ENCODE peak calls at places on chromosome 7, in five cellular contexts. K is H54, A is GM12878, T is HepG2, X is suprapubic skin. E is an unnamed sample.

GRCh38 chr7:90603346-90603745 is 7.2 kb downstream of the CDK14 start:
- DNase-seq in K (no peak), T (no peak), X (no peak), A (no peak), E (no peak)

GRCh38 chr7:36284470-36284869 is 105.2 kb upstream of the ANLN start:
- DNase-seq in T (no peak), X (no peak), K (no peak), A (no peak), E (no peak)

GRCh38 chr7:132508724-132509348 is 67.4 kb downstream of the PLXNA4 start:
- DNase-seq in K (no peak), A (no peak), T (no peak), X (no peak), E (no peak)

GRCh38 chr7:42164946-42165345 is 72.1 kb downstream of the GLI3 start:
- DNase-seq in X (no peak), K (no peak), A (no peak), T (no peak), E (no peak)

GRCh38 chr7:100887186-100887954 is 2.1 kb downstream of the UFSP1 start:
- DNase-seq in T (no peak), X (no peak), K (no peak), A (peak), E (peak)

GRCh38 chr7:18425227-18425626 is 70.3 kb upstream of the HDAC9 start:
- DNase-seq in T (no peak), A (no peak), X (no peak), K (no peak), E (no peak)

GRCh38 chr7:805261-805660 is 27.0 kb upstream of the SUN1 start:
- DNase-seq in T (no peak), K (no peak), X (no peak), A (no peak), E (no peak)

GRCh38 chr7:18693401-18693800 is 197.9 kb downstream of the HDAC9 start:
- DNase-seq in K (peak), A (no peak), X (no peak), T (no peak), E (no peak)

GRCh38 chr7:158586499-158587191 is 978 bp downstream of the PTPRN2 start:
- DNase-seq in X (no peak), K (no peak), A (no peak), T (no peak), E (no peak)

GRCh38 chr7:11969627-11970026 is 137.6 kb upstream of the THSD7A start:
- DNase-seq in K (no peak), T (no peak), A (no peak), X (no peak), E (no peak)

GRCh38 chr7:13279854-13280435 is 592.5 kb downstream of the ARL4A start:
- DNase-seq in A (no peak), K (peak), T (peak), X (no peak), E (peak)

GRCh38 chr7:77995717-77996116 is 197.1 kb downstream of the PHTF2 start:
- DNase-seq in K (no peak), T (peak), X (no peak), A (no peak), E (no peak)

GRCh38 chr7:69677905-69678793 is 79.9 kb downstream of the AUTS2 start:
- DNase-seq in T (no peak), K (no peak), A (no peak), X (no peak), E (no peak)

GRCh38 chr7:12893292-12893691 is 205.9 kb downstream of the ARL4A start:
- DNase-seq in X (no peak), T (no peak), K (no peak), A (no peak), E (no peak)

GRCh38 chr7:36527549-36527913 is 137.9 kb downstream of the ANLN start:
- DNase-seq in K (no peak), X (no peak), T (no peak), A (no peak), E (no peak)

GRCh38 chr7:107559864-107560263 is 3.9 kb downstream of the COG5 start:
- DNase-seq in K (peak), A (no peak), T (no peak), X (no peak), E (peak)

DNA sequence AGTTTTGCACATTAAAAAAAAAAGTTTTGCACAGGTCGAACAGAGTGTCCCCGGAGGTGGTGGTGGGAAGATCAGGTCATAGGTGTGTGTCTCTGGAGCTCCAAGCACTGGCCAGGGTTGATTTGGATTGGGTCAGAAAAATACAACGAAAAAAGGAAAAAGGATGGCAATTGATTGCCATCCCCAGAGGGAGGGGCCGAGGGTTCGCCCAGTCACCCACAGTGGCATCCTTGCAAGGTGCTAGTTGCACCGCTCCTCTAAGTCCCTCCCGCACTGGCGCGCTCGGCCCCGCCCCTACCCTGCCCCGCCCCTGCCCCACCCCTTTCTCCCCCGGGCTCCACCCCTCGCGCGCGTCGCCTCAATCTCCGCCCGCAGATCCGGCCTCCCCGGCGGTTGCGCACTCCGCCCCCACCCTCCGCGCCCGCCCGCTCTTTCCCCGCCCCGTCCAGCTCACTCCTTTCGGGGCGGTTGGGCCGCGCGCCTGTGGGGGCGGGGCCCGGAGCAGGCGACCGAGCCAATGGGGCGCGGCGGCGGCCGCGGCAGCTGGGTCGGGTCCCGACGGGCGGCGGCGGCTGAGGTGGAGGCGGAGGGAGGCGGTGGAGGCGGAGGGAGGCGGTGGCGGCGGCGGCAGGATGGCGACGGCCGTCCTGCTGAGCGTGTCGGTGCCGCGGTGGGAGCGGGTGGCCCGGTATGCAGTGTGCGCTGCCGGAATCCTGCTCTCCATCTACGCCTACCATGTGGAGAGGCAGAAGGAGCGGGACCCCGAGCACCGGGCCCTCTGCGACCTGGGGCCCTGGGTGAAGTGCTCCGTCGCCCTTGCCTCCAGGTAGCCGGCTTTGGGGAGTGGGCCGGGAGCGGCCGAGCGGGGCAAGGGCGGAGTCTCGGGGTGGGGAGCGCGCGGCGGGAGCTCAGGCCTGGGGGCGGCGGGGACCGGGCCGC is 31.5 kb upstream of the ERV3-1 start:
- DNase-seq in K (peak), X (peak), T (peak), A (peak), E (peak)
- TF ChIP-seq POLR2A in K (peak), X (no peak), T (peak), A (peak), E (no peak)

GRCh38 chr7:150594817-150595216 is 27.6 kb downstream of the GIMAP4 start:
- DNase-seq in T (no peak), X (no peak), K (no peak), A (no peak), E (no peak)
- TF ChIP-seq POLR2A in T (no peak), X (no peak), K (no peak), A (no peak), E (no peak)

DNA sequence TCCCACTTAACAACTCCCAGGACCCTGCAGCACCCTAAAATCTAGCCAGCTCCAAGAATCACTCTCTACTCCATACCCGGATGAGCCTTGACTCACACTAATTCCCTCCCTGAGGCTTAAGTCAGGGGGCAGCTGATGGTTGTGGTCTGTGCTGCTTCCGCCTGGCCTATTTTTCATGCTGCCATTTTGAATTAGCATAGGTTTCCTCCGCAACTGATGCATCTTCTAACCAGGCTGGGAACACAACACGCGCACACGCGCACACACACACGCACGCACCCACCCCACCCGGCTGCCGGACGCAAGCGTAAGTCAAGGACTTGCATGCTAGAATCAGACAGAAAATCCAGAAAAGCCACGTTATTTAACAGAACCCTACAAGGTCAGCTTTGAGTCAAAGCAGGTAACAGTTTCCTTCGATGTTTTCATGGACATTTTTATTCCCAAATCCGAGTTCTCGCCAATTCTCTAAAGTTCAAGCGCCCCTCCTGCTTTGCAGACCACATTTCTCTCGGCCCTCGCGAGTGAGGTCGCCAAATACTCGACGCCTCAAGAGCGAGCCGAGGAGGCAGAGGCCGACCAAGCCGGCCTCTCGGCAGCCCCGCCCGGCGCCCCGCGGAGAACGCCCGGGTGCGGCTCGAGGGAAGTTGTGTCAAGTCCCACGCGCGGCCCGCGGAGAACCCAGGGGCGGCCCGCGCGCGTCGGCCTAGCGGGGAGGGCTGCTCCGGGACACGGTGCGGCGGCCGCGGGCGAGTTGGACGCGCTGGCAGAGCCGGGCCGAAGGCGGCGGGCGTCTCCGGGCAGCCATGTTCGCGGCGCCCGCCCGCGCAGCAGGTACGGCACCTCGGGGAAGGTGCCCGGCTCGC is 977 bp downstream of the SCRN1 start:
- DNase-seq in K (peak), T (peak), A (peak), X (peak), E (peak)
- TF ChIP-seq POLR2A in K (peak), T (no peak), A (peak), X (no peak), E (peak)

DNA sequence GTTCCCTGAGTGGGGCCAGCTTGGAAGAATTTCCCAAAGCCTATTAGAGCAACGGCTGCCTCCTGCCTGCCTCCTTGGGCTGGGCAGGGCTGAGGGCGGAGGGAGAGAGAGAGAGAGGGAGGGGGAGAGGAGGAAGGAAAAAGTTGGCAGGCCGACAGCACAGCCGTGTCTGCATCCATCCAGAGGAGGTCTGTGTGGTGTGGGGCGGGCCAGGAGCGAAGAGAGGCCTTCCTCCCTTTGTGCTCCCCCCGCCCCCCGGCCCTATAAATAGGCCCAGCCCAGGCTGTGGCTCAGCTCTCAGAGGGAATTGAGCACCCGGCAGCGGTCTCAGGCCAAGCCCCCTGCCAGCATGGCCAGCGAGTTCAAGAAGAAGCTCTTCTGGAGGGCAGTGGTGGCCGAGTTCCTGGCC is at the start of gene AQP1:
- DNase-seq in X (peak), K (no peak), T (no peak), A (no peak), E (peak)
- TF ChIP-seq POLR2A in X (no peak), K (no peak), T (no peak), A (no peak), E (peak)

GRCh38 chr7:152969335-152969734 is 209.8 kb downstream of the ACTR3B start:
- DNase-seq in T (no peak), X (no peak), K (no peak), A (no peak), E (no peak)

GRCh38 chr7:152968003-152968402 is 208.5 kb downstream of the ACTR3B start:
- DNase-seq in T (no peak), X (no peak), K (no peak), A (no peak), E (no peak)

GRCh38 chr7:152970481-152970880 is 210.9 kb downstream of the ACTR3B start:
- DNase-seq in K (no peak), X (no peak), T (no peak), A (no peak), E (no peak)

GRCh38 chr7:152966189-152966588 is 206.6 kb downstream of the ACTR3B start:
- DNase-seq in X (no peak), A (no peak), T (no peak), K (no peak), E (no peak)

DNA sequence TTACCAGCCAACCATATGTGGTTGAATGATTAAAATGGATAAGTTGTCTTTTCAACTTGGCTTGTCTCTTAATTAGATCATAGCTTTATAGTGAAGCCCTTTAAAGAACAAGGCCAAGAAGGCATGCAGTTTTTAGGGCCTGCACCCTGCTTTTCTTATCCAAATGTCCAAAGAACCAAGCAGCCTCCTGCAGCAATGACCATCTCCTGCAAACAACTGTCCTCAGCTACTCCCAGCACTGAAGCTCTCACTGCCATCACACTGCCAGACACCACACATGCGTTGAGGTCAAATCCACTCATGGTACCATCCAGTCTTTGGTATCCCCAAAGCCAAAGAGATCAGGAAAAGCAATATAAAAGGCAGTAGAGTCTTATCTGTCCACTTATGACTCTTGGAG is 210.3 kb downstream of the ACTR3B start:
- DNase-seq in A (no peak), K (no peak), X (no peak), T (no peak), E (no peak)
- TF ChIP-seq POLR2A in A (no peak), K (no peak), X (no peak), T (no peak), E (no peak)

GRCh38 chr7:32494946-32495297 is 367 bp upstream of the AVL9 start:
- DNase-seq in T (no peak), X (no peak), A (no peak), K (no peak), E (no peak)
- TF ChIP-seq POLR2A in T (peak), X (no peak), A (peak), K (peak), E (peak)

GRCh38 chr7:30912986-30913671 is 1.5 kb downstream of the AQP1 start:
- DNase-seq in A (no peak), T (no peak), X (no peak), K (no peak), E (peak)
- TF ChIP-seq POLR2A in A (no peak), T (no peak), X (no peak), K (peak), E (no peak)

GRCh38 chr7:150955519-150956394 is 22.4 kb downstream of the KCNH2 start:
- DNase-seq in A (no peak), T (no peak), X (no peak), K (no peak), E (peak)
- TF ChIP-seq POLR2A in A (no peak), T (no peak), X (no peak), K (no peak), E (peak)

DNA sequence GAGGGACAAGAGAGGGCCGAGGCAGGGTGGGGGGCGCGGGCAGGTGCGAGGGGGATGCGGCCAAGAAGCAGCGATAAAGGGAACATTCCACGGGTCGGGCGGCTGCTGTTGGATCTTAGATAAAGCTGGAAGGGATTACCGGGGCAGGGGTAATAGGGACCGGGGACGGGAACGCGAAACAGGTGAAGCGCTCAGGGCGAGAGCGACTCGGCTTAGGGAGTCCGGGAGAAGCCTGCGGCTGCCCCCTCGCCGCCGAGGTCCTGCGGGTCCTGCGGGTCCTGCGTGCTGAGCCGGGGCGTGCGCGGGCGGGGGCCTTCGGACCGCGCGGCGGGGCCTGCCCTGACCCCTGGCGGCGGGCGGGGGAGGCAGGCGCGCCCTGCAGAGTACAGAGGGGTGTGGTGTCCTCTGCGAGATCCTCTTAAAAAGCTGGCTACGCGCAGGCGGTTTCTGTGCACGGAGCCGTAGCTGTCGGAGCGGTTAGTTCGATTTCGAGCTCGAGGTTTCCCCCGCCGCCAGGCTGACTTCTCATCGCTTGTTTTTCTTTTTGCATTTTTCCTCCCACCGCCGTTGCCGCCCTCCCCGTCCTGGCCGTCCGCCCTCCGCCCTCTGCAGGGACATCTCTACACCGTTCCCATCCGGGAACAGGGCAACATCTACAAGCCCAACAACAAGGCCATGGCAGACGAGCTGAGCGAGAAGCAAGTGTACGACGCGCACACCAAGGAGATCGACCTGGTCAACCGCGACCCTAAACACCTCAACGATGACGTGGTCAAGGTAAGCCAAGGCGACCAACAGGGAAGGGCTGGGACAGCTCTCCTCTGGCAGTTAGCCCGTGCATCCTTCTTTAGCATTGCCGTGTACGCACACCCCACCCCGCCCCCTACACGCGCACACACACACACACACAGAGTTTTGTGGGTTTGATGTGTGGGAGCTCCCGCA is 1.3 kb downstream of the CAV1 start:
- DNase-seq in A (no peak), X (peak), K (peak), T (no peak), E (peak)
- TF ChIP-seq POLR2A in A (no peak), X (peak), K (peak), T (no peak), E (no peak)

DNA sequence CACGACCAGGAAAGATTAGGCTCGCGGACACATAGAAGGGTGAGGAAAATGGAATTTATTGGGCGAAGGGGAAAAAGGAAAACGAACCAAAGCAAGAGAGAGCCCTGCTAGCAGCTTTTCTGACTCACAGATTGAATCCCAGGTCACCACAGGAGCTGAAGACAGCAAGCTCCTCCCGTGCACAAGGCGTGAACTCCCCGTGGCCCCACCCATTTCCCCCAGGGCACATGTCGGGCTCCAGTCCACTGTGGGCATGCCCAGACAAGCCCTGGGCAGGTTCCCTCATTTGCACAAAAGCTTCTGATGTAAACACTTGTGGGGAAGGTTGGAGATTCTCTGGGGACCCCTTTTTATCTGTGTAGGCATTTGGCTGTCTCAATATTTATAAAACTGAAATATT is 582.4 kb downstream of the SUGCT start:
- DNase-seq in A (no peak), K (peak), X (peak), T (peak), E (peak)
- TF ChIP-seq POLR2A in A (no peak), K (peak), X (no peak), T (no peak), E (no peak)